ENCODE peak calls at places on chromosomes 5 and 9, in nine cellular contexts. One of them, this sample, is unnamed.

GRCh38 chr5:112283943-112284342 is 135.1 kb downstream of the EPB41L4A start:
- DNase-seq in body of pancreas: no peak
- DNase-seq in cardiac muscle cell: no peak
- DNase-seq in transverse colon: no peak
- DNase-seq in GM23338: no peak
- DNase-seq in heart left ventricle: no peak
- DNase-seq in mucosa of descending colon: no peak
- DNase-seq in testis: no peak
- DNase-seq in heart right ventricle: no peak
- DNase-seq in this sample: no peak

GRCh38 chr5:79689541-79690466 is at the start of gene CMYA5:
- DNase-seq in body of pancreas: peak; percentile 13
- DNase-seq in mucosa of descending colon: peak; percentile 17
- DNase-seq in cardiac muscle cell: peak; percentile 68
- DNase-seq in transverse colon: peak; percentile 11
- DNase-seq in testis: peak; percentile 77
- DNase-seq in heart right ventricle: peak; percentile 63
- DNase-seq in GM23338: peak; percentile 78
- DNase-seq in heart left ventricle: peak; percentile 77
- DNase-seq in this sample: peak; percentile 31

GRCh38 chr5:141635646-141636045 is 1.0 kb downstream of the HDAC3 start:
- DNase-seq in testis: no peak
- DNase-seq in body of pancreas: no peak
- DNase-seq in GM23338: no peak
- DNase-seq in heart right ventricle: no peak
- DNase-seq in cardiac muscle cell: no peak
- DNase-seq in transverse colon: no peak
- DNase-seq in mucosa of descending colon: no peak
- DNase-seq in heart left ventricle: no peak
- DNase-seq in this sample: no peak

GRCh38 chr9:82546131-82546530 is 516.8 kb downstream of the RASEF start:
- DNase-seq in GM23338: peak; percentile 43
- DNase-seq in cardiac muscle cell: no peak
- DNase-seq in transverse colon: no peak
- DNase-seq in mucosa of descending colon: no peak
- DNase-seq in testis: no peak
- DNase-seq in heart left ventricle: no peak
- DNase-seq in body of pancreas: no peak
- DNase-seq in heart right ventricle: no peak
- DNase-seq in this sample: no peak

GRCh38 chr5:138544171-138545134 is 1.4 kb upstream of the ETF1 start:
- DNase-seq in cardiac muscle cell: no peak
- DNase-seq in body of pancreas: peak; percentile 44
- DNase-seq in testis: peak; percentile 34
- DNase-seq in transverse colon: peak; percentile 20
- DNase-seq in heart right ventricle: no peak
- DNase-seq in heart left ventricle: no peak
- DNase-seq in mucosa of descending colon: peak; percentile 23
- DNase-seq in GM23338: no peak
- DNase-seq in this sample: peak; percentile 40

GRCh38 chr5:169836835-169837234 is 143.5 kb downstream of the INSYN2B start:
- DNase-seq in body of pancreas: no peak
- DNase-seq in mucosa of descending colon: no peak
- DNase-seq in testis: no peak
- DNase-seq in heart right ventricle: no peak
- DNase-seq in transverse colon: no peak
- DNase-seq in GM23338: no peak
- DNase-seq in heart left ventricle: no peak
- DNase-seq in cardiac muscle cell: no peak
- DNase-seq in this sample: no peak

GRCh38 chr9:101323129-101323528 is 61.7 kb downstream of the BAAT start:
- DNase-seq in heart right ventricle: no peak
- DNase-seq in heart left ventricle: no peak
- DNase-seq in testis: no peak
- DNase-seq in mucosa of descending colon: no peak
- DNase-seq in cardiac muscle cell: no peak
- DNase-seq in body of pancreas: no peak
- DNase-seq in GM23338: no peak
- DNase-seq in transverse colon: no peak
- DNase-seq in this sample: no peak

GRCh38 chr5:123754167-123754840 is 242.3 kb downstream of the CSNK1G3 start:
- DNase-seq in heart left ventricle: no peak
- DNase-seq in transverse colon: no peak
- DNase-seq in mucosa of descending colon: no peak
- DNase-seq in testis: no peak
- DNase-seq in cardiac muscle cell: no peak
- DNase-seq in body of pancreas: no peak
- DNase-seq in heart right ventricle: no peak
- DNase-seq in GM23338: no peak
- DNase-seq in this sample: peak; percentile 35

GRCh38 chr5:181092428-181092827 is 38.5 kb downstream of the OR2V1 start:
- DNase-seq in heart right ventricle: no peak
- DNase-seq in GM23338: no peak
- DNase-seq in testis: no peak
- DNase-seq in mucosa of descending colon: no peak
- DNase-seq in body of pancreas: no peak
- DNase-seq in cardiac muscle cell: no peak
- DNase-seq in transverse colon: no peak
- DNase-seq in heart left ventricle: no peak
- DNase-seq in this sample: no peak

GRCh38 chr5:181088289-181088688 is 42.7 kb downstream of the OR2V1 start:
- DNase-seq in heart left ventricle: no peak
- DNase-seq in transverse colon: no peak
- DNase-seq in body of pancreas: no peak
- DNase-seq in mucosa of descending colon: no peak
- DNase-seq in cardiac muscle cell: no peak
- DNase-seq in GM23338: peak; percentile 83
- DNase-seq in testis: no peak
- DNase-seq in heart right ventricle: no peak
- DNase-seq in this sample: peak; percentile 11

GRCh38 chr5:181086410-181087229 is 44.3 kb downstream of the OR2V1 start:
- DNase-seq in testis: no peak
- DNase-seq in transverse colon: no peak
- DNase-seq in body of pancreas: no peak
- DNase-seq in heart left ventricle: no peak
- DNase-seq in cardiac muscle cell: no peak
- DNase-seq in heart right ventricle: no peak
- DNase-seq in mucosa of descending colon: no peak
- DNase-seq in GM23338: no peak
- DNase-seq in this sample: no peak

GRCh38 chr5:181084631-181085195 is 44.6 kb downstream of the BTNL9 start:
- DNase-seq in GM23338: peak; percentile 36
- DNase-seq in testis: no peak
- DNase-seq in cardiac muscle cell: no peak
- DNase-seq in transverse colon: no peak
- DNase-seq in mucosa of descending colon: no peak
- DNase-seq in heart right ventricle: no peak
- DNase-seq in heart left ventricle: no peak
- DNase-seq in body of pancreas: no peak
- DNase-seq in this sample: no peak

GRCh38 chr5:181087309-181087708 is 43.7 kb downstream of the OR2V1 start:
- DNase-seq in mucosa of descending colon: peak; percentile 11
- DNase-seq in cardiac muscle cell: no peak
- DNase-seq in heart left ventricle: no peak
- DNase-seq in testis: no peak
- DNase-seq in body of pancreas: no peak
- DNase-seq in transverse colon: no peak
- DNase-seq in GM23338: no peak
- DNase-seq in heart right ventricle: no peak
- DNase-seq in this sample: no peak
- TF ChIP-seq CTCF in mucosa of descending colon: no peak
- TF ChIP-seq CTCF in cardiac muscle cell: no peak
- TF ChIP-seq CTCF in heart left ventricle: no peak
- TF ChIP-seq CTCF in testis: no peak
- TF ChIP-seq CTCF in body of pancreas: no peak
- TF ChIP-seq CTCF in transverse colon: no peak
- TF ChIP-seq CTCF in GM23338: no peak
- TF ChIP-seq CTCF in heart right ventricle: no peak
- TF ChIP-seq CTCF in this sample: no peak

GRCh38 chr5:1930501-1930879 is 47.8 kb upstream of the IRX4 start:
- DNase-seq in heart left ventricle: no peak
- DNase-seq in GM23338: peak; percentile 47
- DNase-seq in testis: no peak
- DNase-seq in body of pancreas: peak; percentile 33
- DNase-seq in cardiac muscle cell: no peak
- DNase-seq in mucosa of descending colon: no peak
- DNase-seq in transverse colon: no peak
- DNase-seq in heart right ventricle: no peak
- DNase-seq in this sample: no peak

GRCh38 chr5:1931590-1932138 is 48.9 kb upstream of the IRX4 start:
- DNase-seq in GM23338: peak; percentile 60
- DNase-seq in heart left ventricle: peak; percentile 65
- DNase-seq in mucosa of descending colon: no peak
- DNase-seq in cardiac muscle cell: peak; percentile 69
- DNase-seq in body of pancreas: peak; percentile 87
- DNase-seq in transverse colon: peak; percentile 21
- DNase-seq in testis: peak; percentile 48
- DNase-seq in heart right ventricle: peak; percentile 37
- DNase-seq in this sample: no peak

GRCh38 chr5:1929108-1929991 is 46.6 kb upstream of the IRX4 start:
- DNase-seq in GM23338: no peak
- DNase-seq in testis: no peak
- DNase-seq in mucosa of descending colon: no peak
- DNase-seq in heart left ventricle: no peak
- DNase-seq in transverse colon: no peak
- DNase-seq in body of pancreas: no peak
- DNase-seq in cardiac muscle cell: no peak
- DNase-seq in heart right ventricle: no peak
- DNase-seq in this sample: no peak

GRCh38 chr5:1933364-1934055 is 50.8 kb upstream of the IRX4 start:
- DNase-seq in heart right ventricle: no peak
- DNase-seq in body of pancreas: no peak
- DNase-seq in mucosa of descending colon: no peak
- DNase-seq in GM23338: no peak
- DNase-seq in testis: no peak
- DNase-seq in transverse colon: no peak
- DNase-seq in cardiac muscle cell: no peak
- DNase-seq in heart left ventricle: no peak
- DNase-seq in this sample: no peak

DNA sequence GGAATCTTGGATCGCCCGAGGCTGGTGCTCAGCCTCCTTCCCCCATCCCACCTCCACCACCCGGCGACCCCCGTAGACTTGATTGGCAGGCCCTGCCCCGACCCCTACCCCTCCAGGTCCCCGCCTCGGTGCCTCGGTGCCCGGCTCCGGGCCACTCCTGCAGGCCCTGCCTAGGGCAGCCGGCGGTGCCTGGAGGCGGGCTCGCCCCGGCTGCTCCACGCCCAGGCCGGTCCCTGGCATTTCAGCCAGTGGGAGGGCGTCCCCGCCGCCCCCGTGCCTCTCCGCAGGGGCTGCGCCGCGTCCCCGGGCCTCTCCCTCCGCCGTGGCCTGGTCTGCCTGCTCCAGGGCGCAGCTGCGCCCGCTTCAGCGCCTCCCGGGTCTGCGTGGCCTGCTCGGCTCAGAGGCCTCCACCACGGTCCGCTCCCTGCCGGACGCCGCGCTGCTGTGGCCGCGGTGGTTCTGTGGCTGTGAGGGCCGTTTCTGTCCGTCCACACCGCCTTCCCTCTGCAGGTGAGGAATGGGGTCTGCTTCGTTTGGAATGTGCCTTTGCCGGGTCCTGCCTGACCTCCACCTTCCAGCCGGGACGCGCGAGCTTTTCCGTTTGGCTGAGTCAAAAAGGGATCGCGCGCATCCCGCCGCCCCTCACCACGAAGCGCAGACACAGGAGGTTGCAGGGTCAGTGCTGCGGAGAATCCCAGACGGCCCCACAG is 48.3 kb upstream of the IRX4 start:
- DNase-seq in transverse colon: no peak
- DNase-seq in heart left ventricle: peak; percentile 47
- DNase-seq in body of pancreas: peak; percentile 55
- DNase-seq in testis: peak; percentile 39
- DNase-seq in cardiac muscle cell: peak; percentile 52
- DNase-seq in mucosa of descending colon: no peak
- DNase-seq in GM23338: peak; percentile 66
- DNase-seq in heart right ventricle: peak; percentile 16
- DNase-seq in this sample: no peak
- H3K4me3 ChIP-seq in transverse colon: peak overlapping the region; percentile 19
- H3K4me3 ChIP-seq in heart left ventricle: peak overlapping the region; percentile 57
- H3K4me3 ChIP-seq in body of pancreas: peak overlapping the region; percentile 51
- H3K4me3 ChIP-seq in testis: peak overlapping the region; percentile 51
- H3K4me3 ChIP-seq in cardiac muscle cell: peak overlapping the region; percentile 7
- H3K4me3 ChIP-seq in mucosa of descending colon: no peak overlapping the region
- H3K4me3 ChIP-seq in GM23338: peak overlapping the region; percentile 68
- H3K4me3 ChIP-seq in heart right ventricle: peak overlapping the region; percentile 68
- H3K4me3 ChIP-seq in this sample: no peak overlapping the region

GRCh38 chr5:153629027-153629426 is 138.6 kb downstream of the GRIA1 start:
- DNase-seq in testis: peak; percentile 16
- DNase-seq in body of pancreas: peak; percentile 9
- DNase-seq in GM23338: peak; percentile 73
- DNase-seq in transverse colon: no peak
- DNase-seq in heart right ventricle: peak; percentile 17
- DNase-seq in mucosa of descending colon: peak; percentile 1
- DNase-seq in cardiac muscle cell: peak; percentile 63
- DNase-seq in heart left ventricle: peak; percentile 38
- DNase-seq in this sample: peak; percentile 96
- TF ChIP-seq CTCF in testis: no peak
- TF ChIP-seq CTCF in body of pancreas: no peak
- TF ChIP-seq CTCF in GM23338: peak; percentile 47
- TF ChIP-seq CTCF in transverse colon: no peak
- TF ChIP-seq CTCF in heart right ventricle: peak; percentile 22
- TF ChIP-seq CTCF in mucosa of descending colon: no peak
- TF ChIP-seq CTCF in cardiac muscle cell: peak; percentile 65
- TF ChIP-seq CTCF in heart left ventricle: no peak
- TF ChIP-seq CTCF in this sample: peak; percentile 72

GRCh38 chr5:177349362-177349647 is 2.2 kb downstream of the LMAN2 start:
- DNase-seq in GM23338: no peak
- DNase-seq in cardiac muscle cell: no peak
- DNase-seq in heart left ventricle: no peak
- DNase-seq in mucosa of descending colon: no peak
- DNase-seq in body of pancreas: no peak
- DNase-seq in heart right ventricle: no peak
- DNase-seq in transverse colon: no peak
- DNase-seq in testis: no peak
- DNase-seq in this sample: no peak

GRCh38 chr5:177349762-177350161 is 1.7 kb downstream of the LMAN2 start:
- DNase-seq in body of pancreas: no peak
- DNase-seq in mucosa of descending colon: no peak
- DNase-seq in heart right ventricle: no peak
- DNase-seq in cardiac muscle cell: no peak
- DNase-seq in GM23338: no peak
- DNase-seq in heart left ventricle: no peak
- DNase-seq in testis: no peak
- DNase-seq in transverse colon: no peak
- DNase-seq in this sample: no peak

GRCh38 chr5:177353093-177353492 is 1.6 kb upstream of the LMAN2 start:
- DNase-seq in heart right ventricle: no peak
- DNase-seq in heart left ventricle: peak; percentile 14
- DNase-seq in testis: no peak
- DNase-seq in mucosa of descending colon: no peak
- DNase-seq in GM23338: no peak
- DNase-seq in cardiac muscle cell: no peak
- DNase-seq in transverse colon: no peak
- DNase-seq in body of pancreas: no peak
- DNase-seq in this sample: no peak

GRCh38 chr5:177351392-177352329 is at the start of gene LMAN2:
- DNase-seq in heart left ventricle: peak; percentile 96
- DNase-seq in cardiac muscle cell: peak; percentile 93
- DNase-seq in heart right ventricle: peak; percentile 97
- DNase-seq in testis: peak; percentile 97
- DNase-seq in transverse colon: peak; percentile 94
- DNase-seq in mucosa of descending colon: peak; percentile 95
- DNase-seq in body of pancreas: peak; percentile 94
- DNase-seq in GM23338: peak; percentile 98
- DNase-seq in this sample: peak; percentile 98

GRCh38 chr5:177350776-177351391 is 584 bp downstream of the LMAN2 start:
- DNase-seq in cardiac muscle cell: no peak
- DNase-seq in body of pancreas: no peak
- DNase-seq in testis: no peak
- DNase-seq in transverse colon: no peak
- DNase-seq in mucosa of descending colon: no peak
- DNase-seq in heart right ventricle: no peak
- DNase-seq in heart left ventricle: no peak
- DNase-seq in GM23338: no peak
- DNase-seq in this sample: no peak
- H3K4me3 ChIP-seq in cardiac muscle cell: peak overlapping the region; percentile 72
- H3K4me3 ChIP-seq in body of pancreas: peak overlapping the region; percentile 96
- H3K4me3 ChIP-seq in testis: peak overlapping the region; percentile 70
- H3K4me3 ChIP-seq in transverse colon: peak overlapping the region; percentile 86
- H3K4me3 ChIP-seq in mucosa of descending colon: peak overlapping the region; percentile 60
- H3K4me3 ChIP-seq in heart right ventricle: peak overlapping the region; percentile 86
- H3K4me3 ChIP-seq in heart left ventricle: peak overlapping the region; percentile 93
- H3K4me3 ChIP-seq in GM23338: peak overlapping the region; percentile 99
- H3K4me3 ChIP-seq in this sample: peak overlapping the region; percentile 96